ENCODE peak calls at places on chromosome 6, in five cellular contexts. D is Calu3, H is B cell, K is AG04450, Y is cardiac fibroblast. J is an unnamed sample.

GRCh38 chr6:152975204-152975915 is 7.5 kb downstream of the FBXO5 start:
- DNase-seq in D (no peak), H (no peak), K (no peak), Y (no peak), J (no peak)

GRCh38 chr6:33987531-33988021 is 158.3 kb downstream of the GRM4 start:
- DNase-seq in D (peak), H (no peak), K (no peak), Y (no peak), J (no peak)

GRCh38 chr6:134065706-134066105 is 13.3 kb upstream of the SLC2A12 start:
- DNase-seq in D (peak), H (peak), K (no peak), Y (peak), J (peak)

GRCh38 chr6:45616209-45616608 is 238.5 kb upstream of the SUPT3H start:
- DNase-seq in D (no peak), H (no peak), K (no peak), Y (no peak), J (no peak)

GRCh38 chr6:788058-788457 is 95.1 kb upstream of the EXOC2 start:
- DNase-seq in D (no peak), H (no peak), K (no peak), Y (no peak), J (no peak)

GRCh38 chr6:110596354-110596753 is 119.9 kb upstream of the SLC22A16 start:
- DNase-seq in D (no peak), H (no peak), K (no peak), Y (no peak), J (no peak)

GRCh38 chr6:135038335-135038734 is 16.3 kb downstream of the HBS1L start:
- DNase-seq in D (no peak), H (no peak), K (no peak), Y (no peak), J (no peak)

GRCh38 chr6:136963259-136963658 is 41.2 kb downstream of the SLC35D3 start:
- DNase-seq in D (no peak), H (no peak), K (no peak), Y (no peak), J (no peak)

GRCh38 chr6:48695872-48696271 is 584.9 kb upstream of the PTCHD4 start:
- DNase-seq in D (no peak), H (no peak), K (no peak), Y (no peak), J (no peak)

GRCh38 chr6:133396630-133397335 is 155.6 kb downstream of the EYA4 start:
- DNase-seq in D (no peak), H (no peak), K (no peak), Y (peak), J (no peak)

GRCh38 chr6:12203001-12203400 is 87.2 kb upstream of the EDN1 start:
- DNase-seq in D (peak), H (no peak), K (no peak), Y (peak), J (no peak)

GRCh38 chr6:90121982-90122381 is 174.7 kb downstream of the BACH2 start:
- DNase-seq in D (no peak), H (peak), K (no peak), Y (no peak), J (no peak)

GRCh38 chr6:30682181-30683117 is 4.0 kb downstream of the PPP1R18 start:
- DNase-seq in D (peak), H (peak), K (no peak), Y (peak), J (peak)

GRCh38 chr6:158556113-158556512 is 3.8 kb upstream of the TMEM181 start:
- DNase-seq in D (no peak), H (no peak), K (no peak), Y (no peak), J (no peak)

GRCh38 chr6:94953867-94954631 is 623.3 kb upstream of the MANEA start:
- DNase-seq in D (no peak), H (no peak), K (no peak), Y (no peak), J (no peak)

GRCh38 chr6:53598584-53598983 is 53.7 kb upstream of the GCLC start:
- DNase-seq in D (no peak), H (no peak), K (no peak), Y (no peak), J (no peak)

GRCh38 chr6:131924881-131925474 is 26.2 kb downstream of the CCN2 start:
- DNase-seq in D (no peak), H (peak), K (peak), Y (peak), J (no peak)
- TF ChIP-seq CTCF in D (peak), H (peak), K (peak), Y (peak), J (no peak)

GRCh38 chr6:41901882-41902519 is 6.8 kb upstream of the USP49 start:
- DNase-seq in D (peak), H (peak), K (no peak), Y (peak), J (peak)
- TF ChIP-seq CTCF in D (no peak), H (peak), K (peak), Y (peak), J (peak)

DNA sequence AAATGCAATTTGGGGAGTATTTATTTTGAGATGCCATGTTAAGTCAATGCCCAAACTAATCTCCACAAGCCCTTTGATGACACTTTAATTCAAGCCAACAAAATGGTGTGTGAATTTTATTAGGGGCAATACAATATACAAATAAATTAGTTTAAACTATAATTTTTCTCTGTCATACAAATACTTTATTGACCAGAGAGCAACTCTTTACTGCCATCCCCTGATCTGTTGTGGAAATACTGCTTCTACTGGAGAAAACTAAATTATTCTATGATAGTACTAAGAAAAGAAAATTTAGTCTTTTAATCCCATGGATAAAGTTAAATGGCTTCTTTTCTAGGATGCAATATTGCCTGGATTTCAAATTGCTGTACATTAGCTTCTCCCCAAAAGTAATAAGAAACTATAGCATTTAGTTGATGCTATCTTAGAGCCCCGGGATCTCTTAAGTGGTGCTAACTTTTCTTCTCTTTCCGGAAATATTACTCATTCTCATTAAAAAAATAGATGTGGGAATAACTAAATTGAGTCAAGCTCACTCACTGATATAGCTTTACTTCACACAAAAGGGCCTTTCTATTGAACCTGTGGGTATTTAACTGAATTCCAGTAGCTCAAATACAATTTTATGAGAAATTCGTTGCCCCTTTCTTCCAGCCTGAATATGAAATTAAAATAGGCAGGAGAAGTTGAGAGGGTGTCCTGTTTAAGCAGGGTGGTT is 49.2 kb downstream of the SMPDL3A start:
- DNase-seq in D (no peak), H (no peak), K (no peak), Y (peak), J (no peak)
- TF ChIP-seq CTCF in D (peak), H (peak), K (peak), Y (peak), J (no peak)

GRCh38 chr6:165889636-165890403 is 226.8 kb upstream of the PDE10A start:
- DNase-seq in D (peak), H (no peak), K (no peak), Y (peak), J (peak)
- TF ChIP-seq CTCF in D (peak), H (no peak), K (peak), Y (peak), J (peak)

GRCh38 chr6:35573495-35574110 is 60.9 kb upstream of the TULP1 start:
- DNase-seq in D (no peak), H (no peak), K (no peak), Y (no peak), J (no peak)

GRCh38 chr6:35566794-35567193 is 54.1 kb upstream of the TULP1 start:
- DNase-seq in D (no peak), H (no peak), K (no peak), Y (no peak), J (no peak)

GRCh38 chr6:35564733-35565132 is 52.0 kb upstream of the TULP1 start:
- DNase-seq in D (no peak), H (no peak), K (no peak), Y (no peak), J (no peak)

GRCh38 chr6:35568967-35569606 is 56.4 kb upstream of the TULP1 start:
- DNase-seq in D (peak), H (no peak), K (no peak), Y (peak), J (peak)
- TF ChIP-seq CTCF in D (no peak), H (no peak), K (peak), Y (peak), J (peak)